ENCODE peak calls at places on chromosomes 12 and 14, in ten cellular contexts. One of them, this sample, is unnamed.

GRCh38 chr14:89260898-89261297 is 156.1 kb downstream of the FOXN3 start:
- DNase-seq in progenitor cell of endocrine pancreas: no peak
- DNase-seq in testis: no peak
- DNase-seq in A549: no peak
- DNase-seq in lung: no peak
- DNase-seq in Peyer's patch: no peak
- DNase-seq in GM13976: no peak
- DNase-seq in cardiac muscle cell: no peak
- DNase-seq in stomach: no peak
- DNase-seq in fibroblast of lung: no peak
- DNase-seq in this sample: no peak

GRCh38 chr12:95630496-95630895 is 79.2 kb upstream of the USP44 start:
- DNase-seq in progenitor cell of endocrine pancreas: no peak
- DNase-seq in testis: no peak
- DNase-seq in A549: no peak
- DNase-seq in lung: no peak
- DNase-seq in Peyer's patch: no peak
- DNase-seq in GM13976: no peak
- DNase-seq in cardiac muscle cell: no peak
- DNase-seq in stomach: no peak
- DNase-seq in fibroblast of lung: no peak
- DNase-seq in this sample: no peak

GRCh38 chr12:48767047-48767446 is 21.8 kb downstream of the ADCY6 start:
- DNase-seq in progenitor cell of endocrine pancreas: no peak
- DNase-seq in testis: no peak
- DNase-seq in A549: no peak
- DNase-seq in lung: no peak
- DNase-seq in Peyer's patch: no peak
- DNase-seq in GM13976: no peak
- DNase-seq in cardiac muscle cell: peak
- DNase-seq in stomach: no peak
- DNase-seq in fibroblast of lung: no peak
- DNase-seq in this sample: no peak

GRCh38 chr12:32761716-32762115 is 6.0 kb upstream of the YARS2 start:
- DNase-seq in progenitor cell of endocrine pancreas: no peak
- DNase-seq in testis: no peak
- DNase-seq in A549: no peak
- DNase-seq in lung: no peak
- DNase-seq in Peyer's patch: no peak
- DNase-seq in GM13976: no peak
- DNase-seq in cardiac muscle cell: no peak
- DNase-seq in stomach: no peak
- DNase-seq in fibroblast of lung: no peak
- DNase-seq in this sample: no peak

GRCh38 chr12:131116437-131117117 is 162.9 kb downstream of the ADGRD1 start:
- DNase-seq in progenitor cell of endocrine pancreas: no peak
- DNase-seq in testis: peak
- DNase-seq in A549: peak
- DNase-seq in lung: no peak
- DNase-seq in Peyer's patch: no peak
- DNase-seq in GM13976: no peak
- DNase-seq in cardiac muscle cell: peak
- DNase-seq in stomach: no peak
- DNase-seq in fibroblast of lung: peak
- DNase-seq in this sample: no peak

GRCh38 chr14:26897186-26897585 is 299.4 kb upstream of the NOVA1 start:
- DNase-seq in progenitor cell of endocrine pancreas: no peak
- DNase-seq in testis: no peak
- DNase-seq in A549: no peak
- DNase-seq in lung: no peak
- DNase-seq in Peyer's patch: no peak
- DNase-seq in GM13976: no peak
- DNase-seq in cardiac muscle cell: no peak
- DNase-seq in stomach: no peak
- DNase-seq in fibroblast of lung: peak
- DNase-seq in this sample: no peak

GRCh38 chr12:89082354-89082753 is 269.9 kb downstream of the DUSP6 start:
- DNase-seq in progenitor cell of endocrine pancreas: no peak
- DNase-seq in testis: no peak
- DNase-seq in A549: no peak
- DNase-seq in lung: no peak
- DNase-seq in Peyer's patch: no peak
- DNase-seq in GM13976: no peak
- DNase-seq in cardiac muscle cell: no peak
- DNase-seq in stomach: no peak
- DNase-seq in fibroblast of lung: no peak
- DNase-seq in this sample: no peak

GRCh38 chr12:92403210-92404175 is 257.8 kb upstream of the BTG1 start:
- DNase-seq in progenitor cell of endocrine pancreas: no peak
- DNase-seq in testis: no peak
- DNase-seq in A549: no peak
- DNase-seq in lung: no peak
- DNase-seq in Peyer's patch: peak
- DNase-seq in GM13976: peak
- DNase-seq in cardiac muscle cell: no peak
- DNase-seq in stomach: no peak
- DNase-seq in fibroblast of lung: no peak
- DNase-seq in this sample: no peak

GRCh38 chr12:129549656-129550055 is 354.2 kb downstream of the TMEM132D start:
- DNase-seq in progenitor cell of endocrine pancreas: no peak
- DNase-seq in testis: no peak
- DNase-seq in A549: no peak
- DNase-seq in lung: no peak
- DNase-seq in Peyer's patch: no peak
- DNase-seq in GM13976: no peak
- DNase-seq in cardiac muscle cell: no peak
- DNase-seq in stomach: peak
- DNase-seq in fibroblast of lung: no peak
- DNase-seq in this sample: no peak

GRCh38 chr14:101451166-101451565 is 110.1 kb upstream of the DIO3 start:
- DNase-seq in progenitor cell of endocrine pancreas: no peak
- DNase-seq in testis: no peak
- DNase-seq in A549: no peak
- DNase-seq in lung: no peak
- DNase-seq in Peyer's patch: no peak
- DNase-seq in GM13976: no peak
- DNase-seq in cardiac muscle cell: no peak
- DNase-seq in stomach: peak
- DNase-seq in fibroblast of lung: no peak
- DNase-seq in this sample: no peak

GRCh38 chr14:79665556-79665955 is 545.7 kb downstream of the DIO2 start:
- DNase-seq in progenitor cell of endocrine pancreas: no peak
- DNase-seq in testis: no peak
- DNase-seq in A549: no peak
- DNase-seq in lung: no peak
- DNase-seq in Peyer's patch: no peak
- DNase-seq in GM13976: no peak
- DNase-seq in cardiac muscle cell: no peak
- DNase-seq in stomach: no peak
- DNase-seq in fibroblast of lung: no peak
- DNase-seq in this sample: no peak

GRCh38 chr12:85951823-85952222 is 77.7 kb downstream of the NTS start:
- DNase-seq in progenitor cell of endocrine pancreas: no peak
- DNase-seq in testis: no peak
- DNase-seq in A549: no peak
- DNase-seq in lung: no peak
- DNase-seq in Peyer's patch: no peak
- DNase-seq in GM13976: peak
- DNase-seq in cardiac muscle cell: peak
- DNase-seq in stomach: no peak
- DNase-seq in fibroblast of lung: peak
- DNase-seq in this sample: no peak

GRCh38 chr12:91922139-91922538 is 223.5 kb downstream of the BTG1 start:
- DNase-seq in progenitor cell of endocrine pancreas: no peak
- DNase-seq in testis: no peak
- DNase-seq in A549: no peak
- DNase-seq in lung: no peak
- DNase-seq in Peyer's patch: no peak
- DNase-seq in GM13976: no peak
- DNase-seq in cardiac muscle cell: no peak
- DNase-seq in stomach: no peak
- DNase-seq in fibroblast of lung: peak
- DNase-seq in this sample: no peak

DNA sequence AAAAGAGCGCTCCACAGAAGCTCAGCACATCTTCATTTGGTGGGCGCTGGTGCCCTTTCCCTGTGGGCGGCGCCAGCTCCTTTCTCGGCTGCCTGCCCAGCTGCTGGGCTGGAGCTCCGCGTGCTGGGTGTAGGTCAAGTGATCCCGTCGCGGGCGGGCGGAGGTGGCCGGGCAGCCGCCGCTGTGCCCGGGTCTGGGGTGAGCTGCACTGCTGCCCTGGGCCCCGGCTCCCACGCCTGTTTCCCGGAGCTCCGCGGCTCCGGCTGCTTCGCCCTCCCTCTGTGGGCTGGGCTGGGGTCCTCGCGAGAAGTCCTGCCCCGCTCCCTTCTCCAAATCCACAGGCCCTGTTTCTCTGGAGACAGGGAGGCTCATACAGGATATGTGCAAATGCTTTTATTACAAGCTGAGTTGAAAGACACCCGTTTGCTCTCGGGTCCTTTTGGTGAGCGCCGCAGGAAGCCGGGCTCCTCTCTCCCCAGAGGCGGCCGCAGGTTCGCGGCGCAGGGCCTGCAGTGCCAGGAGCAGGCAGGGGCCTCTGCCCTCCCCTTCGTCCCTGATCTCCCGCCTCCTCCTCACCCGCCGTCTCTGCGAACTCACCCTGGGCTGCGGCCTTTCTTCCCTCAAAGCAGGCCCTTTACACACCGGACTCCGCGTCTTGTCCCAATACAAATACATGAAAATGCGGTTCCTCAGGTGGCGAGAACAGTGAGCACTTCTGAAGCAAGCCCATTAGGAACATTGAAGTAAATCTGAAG is 67.8 kb upstream of the CAPRIN2 start:
- DNase-seq in progenitor cell of endocrine pancreas: peak
- DNase-seq in testis: peak
- DNase-seq in A549: peak
- DNase-seq in lung: peak
- DNase-seq in Peyer's patch: peak
- DNase-seq in GM13976: peak
- DNase-seq in cardiac muscle cell: peak
- DNase-seq in stomach: peak
- DNase-seq in fibroblast of lung: peak
- DNase-seq in this sample: peak
- TF ChIP-seq CTCF in progenitor cell of endocrine pancreas: no peak
- TF ChIP-seq CTCF in testis: no peak
- TF ChIP-seq CTCF in A549: peak
- TF ChIP-seq CTCF in lung: no peak
- TF ChIP-seq CTCF in Peyer's patch: no peak
- TF ChIP-seq CTCF in GM13976: no peak
- TF ChIP-seq CTCF in cardiac muscle cell: peak
- TF ChIP-seq CTCF in stomach: no peak
- TF ChIP-seq CTCF in fibroblast of lung: no peak
- TF ChIP-seq CTCF in this sample: no peak

GRCh38 chr12:54025507-54026393 is 2.5 kb upstream of the HOXC6 start:
- DNase-seq in progenitor cell of endocrine pancreas: no peak
- DNase-seq in testis: no peak
- DNase-seq in A549: no peak
- DNase-seq in lung: no peak
- DNase-seq in Peyer's patch: no peak
- DNase-seq in GM13976: no peak
- DNase-seq in cardiac muscle cell: no peak
- DNase-seq in stomach: no peak
- DNase-seq in fibroblast of lung: no peak
- DNase-seq in this sample: no peak
- TF ChIP-seq CTCF in progenitor cell of endocrine pancreas: no peak
- TF ChIP-seq CTCF in testis: no peak
- TF ChIP-seq CTCF in A549: no peak
- TF ChIP-seq CTCF in lung: no peak
- TF ChIP-seq CTCF in Peyer's patch: no peak
- TF ChIP-seq CTCF in GM13976: no peak
- TF ChIP-seq CTCF in cardiac muscle cell: no peak
- TF ChIP-seq CTCF in stomach: no peak
- TF ChIP-seq CTCF in fibroblast of lung: no peak
- TF ChIP-seq CTCF in this sample: no peak

DNA sequence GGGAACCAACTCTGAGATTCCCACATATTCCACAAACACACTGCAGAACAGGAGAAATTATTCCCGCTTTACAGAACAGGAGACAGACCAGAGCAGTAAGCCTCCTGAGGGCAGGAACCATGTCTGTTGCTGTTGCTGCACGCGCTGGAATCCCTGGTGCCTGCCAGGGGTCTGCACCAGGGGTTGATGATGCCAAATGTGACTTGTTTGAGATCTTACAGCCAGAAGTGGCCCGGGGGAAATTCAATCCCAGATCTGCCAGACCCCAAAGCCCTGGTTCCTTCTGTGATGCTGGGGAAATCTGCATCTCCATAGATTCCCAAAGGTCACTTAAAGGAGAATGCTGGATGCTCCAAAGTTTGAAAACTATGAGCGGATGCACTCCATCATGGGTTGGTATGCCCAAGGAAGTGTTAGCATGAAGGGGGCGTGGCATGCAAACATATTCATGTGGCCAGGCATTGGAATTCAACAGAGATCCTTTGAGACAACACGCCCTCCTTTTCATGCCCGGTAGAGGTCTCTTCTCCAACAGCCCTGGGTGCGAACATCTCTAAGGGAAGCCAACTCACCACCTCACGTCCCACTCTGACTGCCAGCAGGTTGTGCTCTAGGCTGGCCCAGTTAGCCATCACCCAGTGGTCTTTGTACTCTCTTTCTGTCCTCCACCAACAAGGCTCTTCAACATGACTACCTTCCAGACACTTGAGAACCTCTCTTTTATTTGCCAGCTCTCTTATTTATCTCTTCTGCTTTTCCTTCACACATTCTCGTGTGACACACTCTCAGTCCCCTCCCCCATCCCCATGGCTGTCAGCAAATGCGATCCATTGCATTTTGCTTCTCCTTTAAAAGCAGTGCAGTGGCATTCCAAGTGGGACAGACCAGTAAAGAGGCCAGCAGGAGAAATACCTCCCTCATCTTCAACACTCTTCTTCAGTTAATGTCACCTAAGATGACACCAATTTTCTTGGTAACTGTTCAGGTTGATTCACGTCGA is 131.3 kb downstream of the ZFP36L1 start:
- DNase-seq in progenitor cell of endocrine pancreas: no peak
- DNase-seq in testis: no peak
- DNase-seq in A549: no peak
- DNase-seq in lung: no peak
- DNase-seq in Peyer's patch: no peak
- DNase-seq in GM13976: no peak
- DNase-seq in cardiac muscle cell: no peak
- DNase-seq in stomach: no peak
- DNase-seq in fibroblast of lung: no peak
- DNase-seq in this sample: no peak
- TF ChIP-seq CTCF in progenitor cell of endocrine pancreas: no peak
- TF ChIP-seq CTCF in testis: no peak
- TF ChIP-seq CTCF in A549: no peak
- TF ChIP-seq CTCF in lung: no peak
- TF ChIP-seq CTCF in Peyer's patch: no peak
- TF ChIP-seq CTCF in GM13976: no peak
- TF ChIP-seq CTCF in cardiac muscle cell: no peak
- TF ChIP-seq CTCF in stomach: no peak
- TF ChIP-seq CTCF in fibroblast of lung: no peak
- TF ChIP-seq CTCF in this sample: no peak

GRCh38 chr14:92510972-92511371 is 2.6 kb upstream of the RIN3 start:
- DNase-seq in progenitor cell of endocrine pancreas: no peak
- DNase-seq in testis: no peak
- DNase-seq in A549: no peak
- DNase-seq in lung: no peak
- DNase-seq in Peyer's patch: peak
- DNase-seq in GM13976: no peak
- DNase-seq in cardiac muscle cell: no peak
- DNase-seq in stomach: no peak
- DNase-seq in fibroblast of lung: no peak
- DNase-seq in this sample: no peak
- TF ChIP-seq CTCF in progenitor cell of endocrine pancreas: peak
- TF ChIP-seq CTCF in testis: no peak
- TF ChIP-seq CTCF in A549: no peak
- TF ChIP-seq CTCF in lung: no peak
- TF ChIP-seq CTCF in Peyer's patch: peak
- TF ChIP-seq CTCF in GM13976: no peak
- TF ChIP-seq CTCF in cardiac muscle cell: no peak
- TF ChIP-seq CTCF in stomach: no peak
- TF ChIP-seq CTCF in fibroblast of lung: no peak
- TF ChIP-seq CTCF in this sample: no peak